ENCODE peak calls at places on chromosomes 12 and 14, in eight cellular contexts. N is heart right ventricle, V is osteocyte, Z is GDM1, H is memory B cell, Y is fibroblast of lung, D is GOT3, T is fibroblast of mammary gland. F is an unnamed sample.

GRCh38 chr12:131061041-131061806 is 107.5 kb downstream of the ADGRD1 start:
- DNase-seq in N (no peak), V (no peak), Z (no peak), H (no peak), Y (no peak), D (no peak), T (no peak), F (no peak)

GRCh38 chr12:47652491-47653234 is 53.2 kb downstream of the RPAP3 start:
- DNase-seq in N (no peak), V (no peak), Z (no peak), H (no peak), Y (no peak), D (no peak), T (no peak), F (peak)

GRCh38 chr14:40199101-40199500 is 766.9 kb upstream of the FBXO33 start:
- DNase-seq in N (no peak), V (no peak), Z (no peak), H (no peak), Y (no peak), D (no peak), T (no peak), F (peak)

GRCh38 chr12:67572492-67572891 is 76.1 kb upstream of the DYRK2 start:
- DNase-seq in N (no peak), V (no peak), Z (no peak), H (no peak), Y (no peak), D (no peak), T (no peak), F (no peak)

GRCh38 chr14:61526405-61527312 is 168.7 kb upstream of the HIF1A start:
- DNase-seq in N (no peak), V (no peak), Z (no peak), H (no peak), Y (no peak), D (no peak), T (no peak), F (peak)

GRCh38 chr14:36905272-36906046 is 243.8 kb downstream of the PAX9 start:
- DNase-seq in N (no peak), V (no peak), Z (no peak), H (no peak), Y (no peak), D (no peak), T (no peak), F (no peak)

GRCh38 chr12:56258820-56259183 is 618 bp upstream of the ANKRD52 start:
- DNase-seq in N (no peak), V (no peak), Z (no peak), H (no peak), Y (no peak), D (no peak), T (no peak), F (no peak)

GRCh38 chr12:116146386-116146785 is 131.1 kb downstream of the MED13L start:
- DNase-seq in N (no peak), V (no peak), Z (no peak), H (no peak), Y (no peak), D (no peak), T (no peak), F (no peak)

GRCh38 chr12:81167694-81168093 is 89.8 kb downstream of the ACSS3 start:
- DNase-seq in N (no peak), V (no peak), Z (no peak), H (no peak), Y (peak), D (no peak), T (peak), F (no peak)

GRCh38 chr14:87894920-87895319 is 98.1 kb downstream of the GALC start:
- DNase-seq in N (no peak), V (no peak), Z (no peak), H (no peak), Y (no peak), D (no peak), T (no peak), F (no peak)

GRCh38 chr14:95254356-95254755 is 65.4 kb downstream of the CLMN start:
- DNase-seq in N (no peak), V (no peak), Z (no peak), H (no peak), Y (no peak), D (no peak), T (peak), F (no peak)

GRCh38 chr12:111211910-111212757 is 156.8 kb downstream of the PHETA1 start:
- DNase-seq in N (no peak), V (no peak), Z (no peak), H (no peak), Y (no peak), D (no peak), T (no peak), F (peak)

GRCh38 chr12:45634273-45634917 is 95.1 kb upstream of the ARID2 start:
- DNase-seq in N (no peak), V (no peak), Z (no peak), H (no peak), Y (no peak), D (no peak), T (no peak), F (no peak)

GRCh38 chr12:8609061-8609570 is 3.5 kb downstream of the AICDA start:
- DNase-seq in N (no peak), V (no peak), Z (peak), H (no peak), Y (peak), D (no peak), T (peak), F (peak)

GRCh38 chr14:71905860-71906259 is 26.4 kb upstream of the RGS6 start:
- DNase-seq in N (no peak), V (no peak), Z (no peak), H (no peak), Y (no peak), D (no peak), T (no peak), F (no peak)

GRCh38 chr14:54606178-54606577 is 39.2 kb downstream of the SAMD4A start:
- DNase-seq in N (peak), V (no peak), Z (no peak), H (no peak), Y (peak), D (no peak), T (no peak), F (no peak)

GRCh38 chr14:89540830-89541470 is 123.9 kb upstream of the FOXN3 start:
- DNase-seq in N (no peak), V (no peak), Z (no peak), H (no peak), Y (peak), D (no peak), T (peak), F (no peak)

GRCh38 chr12:53961025-53961761 is 6.5 kb downstream of the HOXC12 start:
- DNase-seq in N (no peak), V (no peak), Z (no peak), H (no peak), Y (no peak), D (no peak), T (no peak), F (no peak)

GRCh38 chr12:131897276-131897675 is 2.9 kb downstream of the ULK1 start:
- DNase-seq in N (peak), V (no peak), Z (no peak), H (no peak), Y (no peak), D (no peak), T (no peak), F (no peak)

GRCh38 chr14:35158951-35159653 is 36.8 kb downstream of the PRORP start:
- DNase-seq in N (no peak), V (no peak), Z (no peak), H (no peak), Y (peak), D (no peak), T (no peak), F (no peak)

GRCh38 chr14:60734465-60735242 is at the start of gene MNAT1:
- DNase-seq in N (peak), V (peak), Z (peak), H (peak), Y (peak), D (peak), T (peak), F (peak)

GRCh38 chr12:3630111-3630510 is 122.8 kb downstream of the CRACR2A start:
- DNase-seq in N (no peak), V (no peak), Z (no peak), H (no peak), Y (no peak), D (no peak), T (no peak), F (no peak)

GRCh38 chr12:32400866-32401265 is 1.5 kb downstream of the FGD4 start:
- DNase-seq in N (no peak), V (no peak), Z (no peak), H (no peak), Y (no peak), D (no peak), T (no peak), F (no peak)

GRCh38 chr12:45407967-45408743 is 192.3 kb downstream of the ANO6 start:
- DNase-seq in N (no peak), V (no peak), Z (no peak), H (no peak), Y (no peak), D (no peak), T (no peak), F (no peak)

GRCh38 chr12:52232916-52233461 is at the start of gene KRT7:
- DNase-seq in N (no peak), V (no peak), Z (no peak), H (no peak), Y (no peak), D (no peak), T (no peak), F (no peak)

GRCh38 chr14:103057028-103057371 is 349 bp downstream of the CDC42BPB start:
- DNase-seq in N (no peak), V (no peak), Z (no peak), H (no peak), Y (peak), D (no peak), T (no peak), F (no peak)

GRCh38 chr12:3041558-3042164 is 35.5 kb upstream of the TSPAN9 start:
- DNase-seq in N (peak), V (no peak), Z (peak), H (peak), Y (peak), D (no peak), T (peak), F (peak)

GRCh38 chr14:52950898-52951729 is at the start of gene FERMT2:
- DNase-seq in N (peak), V (peak), Z (no peak), H (no peak), Y (peak), D (no peak), T (peak), F (peak)

GRCh38 chr14:74706101-74706500 is 6.8 kb downstream of the AREL1 start:
- DNase-seq in N (no peak), V (no peak), Z (no peak), H (no peak), Y (peak), D (no peak), T (no peak), F (no peak)

GRCh38 chr12:74689071-74689655 is 151.5 kb downstream of the ATXN7L3B start:
- DNase-seq in N (no peak), V (no peak), Z (no peak), H (no peak), Y (peak), D (no peak), T (peak), F (peak)

GRCh38 chr14:23167006-23167847 is 16.2 kb downstream of the SLC7A8 start:
- DNase-seq in N (no peak), V (no peak), Z (no peak), H (no peak), Y (peak), D (no peak), T (no peak), F (no peak)

GRCh38 chr14:54364555-54365415 is 32.0 kb upstream of the CDKN3 start:
- DNase-seq in N (peak), V (no peak), Z (no peak), H (no peak), Y (peak), D (no peak), T (peak), F (no peak)

GRCh38 chr14:75595211-75595610 is 16.8 kb downstream of the FLVCR2 start:
- DNase-seq in N (no peak), V (no peak), Z (no peak), H (no peak), Y (no peak), D (no peak), T (no peak), F (no peak)

GRCh38 chr14:101022121-101022520 is 118.6 kb upstream of the RTL1 start:
- DNase-seq in N (no peak), V (peak), Z (no peak), H (no peak), Y (no peak), D (no peak), T (peak), F (no peak)

F was measured in OCI-M1.